ENCODE peak calls at places on chromosomes 12 and 14, in nine cellular contexts. F, C, A, X, Z, Y, J, W and Q are unnamed samples.

GRCh38 chr14:104724981-104725771 is 1.1 kb downstream of the ADSS1 start:
- DNase-seq in J (no peak), C (peak; percentile 33), Z (peak; percentile 21), X (peak; percentile 42), W (peak; percentile 53), F (no peak), A (no peak), Y (no peak), Q (no peak)

GRCh38 chr12:64780220-64780530 is 21.0 kb upstream of the GNS start:
- DNase-seq in C (no peak), W (no peak), Z (peak; percentile 49), X (no peak), A (no peak), J (no peak), F (no peak), Y (no peak), Q (no peak)

GRCh38 chr12:18749381-18749957 is 11.6 kb downstream of the CAPZA3 start:
- DNase-seq in W (no peak), Y (no peak), F (no peak), Z (no peak), J (no peak), A (no peak), X (peak; percentile 5), C (peak; percentile 6), Q (no peak)

GRCh38 chr14:99322731-99323599 is 51.0 kb upstream of the BCL11B start:
- DNase-seq in A (no peak), X (no peak), Z (no peak), Y (no peak), J (no peak), F (no peak), C (peak; percentile 48), W (no peak), Q (no peak)

GRCh38 chr12:51888316-51889215 is 663 bp downstream of the ANKRD33 start:
- DNase-seq in A (no peak), Z (peak; percentile 50), J (no peak), X (no peak), W (no peak), C (no peak), F (no peak), Y (no peak), Q (no peak)

GRCh38 chr12:2795291-2796186 is 769 bp downstream of the FKBP4 start:
- DNase-seq in Y (peak; percentile 46), F (peak; percentile 77), J (peak; percentile 80), Z (peak; percentile 12), W (peak; percentile 69), C (peak; percentile 60), X (peak; percentile 85), A (peak; percentile 71), Q (no peak)

GRCh38 chr12:124852329-124852831 is 11.3 kb downstream of the SCARB1 start:
- DNase-seq in F (no peak), A (no peak), W (no peak), J (no peak), Z (no peak), X (no peak), Y (no peak), C (no peak), Q (no peak)

GRCh38 chr12:92574046-92574783 is 128.6 kb upstream of the PLEKHG7 start:
- DNase-seq in Z (peak; percentile 60), A (no peak), Y (no peak), W (peak; percentile 61), J (no peak), F (peak; percentile 28), X (peak; percentile 36), C (peak; percentile 61), Q (no peak)

GRCh38 chr12:120283318-120283717 is 8.4 kb downstream of the RNU4-2 start:
- DNase-seq in X (peak; percentile 11), F (no peak), J (no peak), W (no peak), Y (no peak), A (no peak), Z (no peak), C (no peak), Q (no peak)

GRCh38 chr12:62166525-62166924 is 93.7 kb upstream of the USP15 start:
- DNase-seq in W (no peak), C (no peak), Z (no peak), J (no peak), Y (no peak), A (no peak), F (no peak), X (no peak), Q (no peak)

GRCh38 chr14:75310295-75311059 is 31.8 kb downstream of the FOS start:
- DNase-seq in A (no peak), J (no peak), F (peak; percentile 83), X (peak; percentile 98), Y (no peak), C (peak; percentile 86), Z (peak; percentile 36), W (peak; percentile 58), Q (no peak)

GRCh38 chr12:42643881-42644579 is 54.5 kb upstream of the PRICKLE1 start:
- DNase-seq in F (no peak), A (no peak), J (no peak), Z (no peak), X (peak; percentile 16), C (peak; percentile 83), Y (no peak), W (no peak), Q (no peak)

GRCh38 chr12:62006076-62006732 is 254.0 kb upstream of the USP15 start:
- DNase-seq in W (peak; percentile 40), Y (no peak), C (peak; percentile 32), A (no peak), Z (no peak), X (peak; percentile 51), J (peak; percentile 36), F (no peak), Q (no peak)

GRCh38 chr12:128570191-128571065 is 253.3 kb downstream of the SLC15A4 start:
- DNase-seq in F (no peak), X (no peak), Z (no peak), A (no peak), W (no peak), J (no peak), C (no peak), Y (no peak), Q (no peak)

GRCh38 chr12:47964102-47964723 is 817 bp downstream of the TMEM106C start:
- DNase-seq in F (peak; percentile 5), Z (no peak), W (peak; percentile 42), C (no peak), Y (no peak), A (peak; percentile 19), X (no peak), J (no peak), Q (no peak)

GRCh38 chr12:67562513-67563287 is 85.8 kb upstream of the DYRK2 start:
- DNase-seq in J (no peak), W (no peak), C (no peak), Z (no peak), F (no peak), A (no peak), Y (no peak), X (no peak), Q (no peak)

GRCh38 chr14:73241481-73242165 is 4.3 kb downstream of the PAPLN start:
- DNase-seq in Y (no peak), C (no peak), J (no peak), F (no peak), X (no peak), Z (no peak), A (no peak), W (no peak), Q (no peak)

GRCh38 chr12:106096376-106096775 is 42.4 kb downstream of the NUAK1 start:
- DNase-seq in A (no peak), Z (no peak), Y (no peak), W (no peak), F (no peak), X (peak; percentile 84), C (no peak), J (no peak), Q (no peak)

GRCh38 chr14:93056166-93056839 is 59.4 kb downstream of the ITPK1 start:
- DNase-seq in W (peak; percentile 33), X (peak; percentile 59), F (no peak), Z (no peak), J (no peak), C (peak; percentile 63), Y (no peak), A (no peak), Q (no peak)

GRCh38 chr12:607541-608001 is 55.7 kb downstream of the NINJ2 start:
- DNase-seq in Z (no peak), J (peak; percentile 81), A (no peak), Y (no peak), F (no peak), W (no peak), X (peak; percentile 61), C (peak; percentile 9), Q (no peak)

GRCh38 chr12:2341871-2342270 is 289.1 kb downstream of the CACNA1C start:
- DNase-seq in Y (no peak), A (no peak), C (peak; percentile 79), X (peak; percentile 63), W (peak; percentile 89), Z (no peak), F (no peak), J (peak; percentile 53), Q (no peak)